ENCODE peak calls at places on chromosomes 2 and 18, in ten cellular contexts. P is PC-3; I is ovary; C is psoas muscle; H is SJCRH30; D is GM23338; E is CD8-positive, alpha-beta T cell; G is heart left ventricle; A is upper lobe of left lung; X is tibial nerve. S is an unnamed sample.

GRCh38 chr2:171227066-171227782 is 66.5 kb upstream of the TLK1 start:
- DNase-seq in C (no peak), D (no peak), I (no peak), H (no peak), X (no peak), A (no peak), P (peak; percentile 63), G (no peak), E (no peak), S (no peak)

GRCh38 chr18:8910843-8911242 is 191.7 kb upstream of the NDUFV2 start:
- DNase-seq in G (no peak), I (no peak), A (no peak), C (no peak), H (no peak), P (no peak), X (no peak), D (no peak), E (no peak), S (no peak)

GRCh38 chr18:55500316-55501086 is 87.5 kb downstream of the TCF4 start:
- DNase-seq in I (no peak), G (no peak), X (no peak), D (no peak), C (no peak), A (no peak), E (no peak), P (peak; percentile 37), H (no peak), S (no peak)

GRCh38 chr2:136305517-136306192 is 187.7 kb upstream of the CXCR4 start:
- DNase-seq in H (peak; percentile 71), I (no peak), C (no peak), P (no peak), G (no peak), E (peak; percentile 47), X (no peak), A (no peak), D (no peak), S (no peak)

GRCh38 chr2:199861116-199861774 is 10.3 kb upstream of the FTCDNL1 start:
- DNase-seq in A (no peak), P (peak; percentile 47), C (no peak), X (no peak), E (no peak), I (no peak), G (no peak), H (peak; percentile 57), D (peak; percentile 49), S (no peak)

GRCh38 chr18:45755936-45756335 is 32.0 kb downstream of the SLC14A1 start:
- DNase-seq in E (no peak), G (peak; percentile 70), H (peak; percentile 8), I (no peak), D (no peak), P (peak; percentile 54), A (peak; percentile 33), C (no peak), X (no peak), S (no peak)

GRCh38 chr2:180753809-180754761 is 226.3 kb upstream of the UBE2E3 start:
- DNase-seq in I (no peak), G (no peak), D (no peak), X (no peak), C (no peak), A (no peak), E (no peak), P (peak; percentile 71), H (peak; percentile 76), S (no peak)

GRCh38 chr2:152513681-152514080 is 178.7 kb downstream of the FMNL2 start:
- DNase-seq in I (no peak), H (no peak), X (no peak), G (peak; percentile 35), C (peak; percentile 70), D (no peak), P (peak; percentile 93), E (no peak), A (no peak), S (no peak)

GRCh38 chr18:54647176-54647575 is 56.1 kb downstream of the DYNAP start:
- DNase-seq in I (no peak), X (no peak), G (no peak), C (no peak), A (no peak), E (no peak), P (peak; percentile 69), D (peak; percentile 72), H (peak; percentile 17), S (no peak)

DNA sequence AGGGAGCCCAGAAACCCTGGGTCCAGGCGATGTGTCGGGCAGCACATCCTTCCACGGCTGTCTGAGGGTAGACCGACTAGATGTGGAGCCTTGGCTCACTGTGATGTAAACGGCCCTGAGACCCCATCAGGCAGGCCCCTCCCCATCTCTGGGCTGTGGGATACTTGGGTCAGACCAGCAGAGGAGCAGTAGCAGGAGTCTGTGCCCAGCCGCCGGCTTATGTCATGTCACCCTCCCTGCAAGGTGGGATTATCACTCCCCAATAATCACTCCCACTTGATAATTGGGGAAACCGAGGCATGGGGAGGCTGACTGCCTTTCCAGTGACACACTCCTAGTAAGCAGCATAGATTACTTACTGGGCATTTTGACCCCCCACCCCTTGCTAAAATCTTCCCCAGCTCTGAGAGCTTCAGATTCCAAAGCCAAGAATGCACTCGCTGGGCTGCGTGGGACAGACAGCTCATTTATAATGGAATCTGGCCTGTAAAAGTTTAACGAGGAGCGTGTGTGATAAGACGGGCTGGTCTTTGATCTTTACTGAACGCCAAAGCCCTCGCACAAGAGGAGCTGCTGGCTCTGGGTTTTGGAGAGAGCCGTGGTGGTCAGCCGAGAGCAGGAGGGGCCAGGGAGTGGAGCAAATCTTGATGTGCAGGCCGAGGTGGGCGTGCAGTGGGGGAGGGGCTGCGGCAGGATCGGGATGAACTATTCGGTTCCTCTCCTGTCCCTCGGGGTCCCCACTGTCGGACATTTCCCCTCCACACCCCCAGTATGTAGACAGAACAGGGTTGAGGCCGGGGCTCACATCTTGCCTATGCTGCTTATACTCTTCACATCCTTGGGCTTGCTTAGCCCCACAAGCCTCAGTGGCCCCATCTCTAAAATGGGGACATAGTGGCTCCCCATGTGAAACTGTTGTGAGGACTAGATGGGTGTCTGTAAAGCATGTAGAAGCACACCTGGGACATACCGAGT is 200.0 kb downstream of the GLI2 start:
- DNase-seq in G (no peak), I (peak; percentile 41), H (no peak), P (peak; percentile 92), C (no peak), D (no peak), A (no peak), X (no peak), E (no peak), S (peak; percentile 81)
- H3K4me3 ChIP-seq in G (no peak overlapping the region), I (no peak overlapping the region), H (no peak overlapping the region), P (peak overlapping the region; percentile 51), C (no peak overlapping the region), D (no peak overlapping the region), A (no peak overlapping the region), X (no peak overlapping the region), E (no peak overlapping the region), S (no peak overlapping the region)

GRCh38 chr2:42053791-42054656 is 6.2 kb downstream of the PKDCC start:
- DNase-seq in P (no peak), H (peak; percentile 37), A (no peak), D (no peak), C (peak; percentile 89), G (peak; percentile 87), X (no peak), E (no peak), I (peak; percentile 79), S (peak; percentile 87)
- H3K27ac ChIP-seq in P (no peak overlapping the region), H (no peak overlapping the region), A (peak overlapping the region; percentile 89), D (no peak overlapping the region), C (peak overlapping the region; percentile 94), G (peak overlapping the region; percentile 90), X (peak overlapping the region; percentile 90), E (no peak overlapping the region), I (peak overlapping the region; percentile 85), S (peak overlapping the region; percentile 74)

GRCh38 chr2:241271641-241272297 is 43.7 kb downstream of the HDLBP start:
- DNase-seq in I (peak; percentile 72), G (peak; percentile 86), A (peak; percentile 94), E (peak; percentile 64), C (peak; percentile 87), X (peak; percentile 80), P (peak; percentile 77), H (peak; percentile 80), D (peak; percentile 44), S (peak; percentile 94)

GRCh38 chr2:241268716-241269445 is 46.6 kb downstream of the HDLBP start:
- DNase-seq in C (no peak), D (no peak), H (no peak), I (no peak), E (no peak), A (no peak), G (no peak), P (peak; percentile 52), X (no peak), S (no peak)

GRCh38 chr2:241270531-241270930 is 44.9 kb downstream of the HDLBP start:
- DNase-seq in P (no peak), E (no peak), A (no peak), H (no peak), X (no peak), D (no peak), G (no peak), I (no peak), C (no peak), S (no peak)

GRCh38 chr2:241268306-241268705 is 47.2 kb downstream of the HDLBP start:
- DNase-seq in E (no peak), A (no peak), P (no peak), C (no peak), I (no peak), G (no peak), D (no peak), H (no peak), X (no peak), S (no peak)

DNA sequence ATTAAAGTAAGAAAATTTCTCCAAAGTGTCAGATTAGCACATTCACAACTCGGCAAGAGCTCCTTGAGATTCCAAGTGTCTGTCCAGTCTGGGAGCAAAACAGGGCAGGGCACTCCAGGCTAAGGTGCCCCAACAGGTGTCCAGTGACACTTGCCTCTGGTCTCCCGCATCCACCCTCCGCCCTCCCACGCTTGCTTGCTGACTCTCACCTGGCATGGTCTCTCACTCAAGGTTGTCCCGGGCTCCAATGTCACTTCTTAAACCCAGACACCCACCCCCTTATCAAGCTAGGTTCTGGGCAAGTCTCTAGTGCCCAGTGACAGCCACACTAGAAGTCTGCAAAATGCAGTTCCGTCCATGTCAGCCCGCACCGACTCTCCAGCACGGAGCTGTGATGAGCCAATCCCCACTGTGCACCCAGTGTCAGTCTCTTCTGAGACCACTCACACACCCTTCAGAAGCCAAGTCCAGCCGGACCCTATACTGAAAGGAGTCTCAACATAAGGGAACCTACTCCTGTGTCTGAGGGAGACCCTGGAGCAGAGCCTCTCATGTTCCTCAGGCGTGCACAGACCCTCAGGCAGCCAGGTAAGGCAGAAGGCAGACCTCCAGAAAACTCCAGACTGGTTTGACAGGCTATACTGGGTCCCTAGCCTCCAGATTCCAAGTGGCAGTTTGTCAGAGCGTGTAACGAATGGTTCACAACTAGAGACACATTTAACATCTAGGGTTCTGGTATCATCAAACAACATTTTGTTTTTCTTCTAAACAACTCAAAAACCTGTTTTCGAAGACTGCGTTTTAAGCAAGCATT is 45.6 kb downstream of the HDLBP start:
- DNase-seq in D (no peak), G (no peak), P (no peak), H (no peak), X (no peak), C (no peak), A (peak; percentile 75), I (no peak), E (no peak), S (no peak)
- H3K4me3 ChIP-seq in D (no peak overlapping the region), G (no peak overlapping the region), P (no peak overlapping the region), H (no peak overlapping the region), X (no peak overlapping the region), C (no peak overlapping the region), A (no peak overlapping the region), I (no peak overlapping the region), E (no peak overlapping the region), S (no peak overlapping the region)

DNA sequence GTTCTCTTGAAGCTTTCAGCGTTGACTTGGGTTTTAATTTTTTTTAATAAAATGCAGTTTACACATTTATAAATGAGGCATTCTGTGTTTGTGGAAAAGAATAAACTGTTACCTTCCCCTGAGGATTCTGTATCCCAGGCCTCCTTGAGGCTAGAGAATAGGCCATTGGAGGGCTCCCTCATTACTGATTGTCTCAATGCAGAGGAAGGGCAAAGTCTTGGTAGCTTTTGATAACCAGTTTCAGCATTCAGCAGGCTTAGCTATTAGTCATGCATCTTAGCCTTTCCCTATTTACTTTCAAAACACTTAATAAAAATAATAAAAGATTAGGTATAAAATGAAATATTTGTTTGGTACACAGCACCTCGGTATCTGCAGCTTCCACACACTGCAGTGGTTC is 58.1 kb upstream of the OTX1 start:
- DNase-seq in A (no peak), D (peak; percentile 23), E (no peak), X (no peak), H (no peak), C (no peak), P (no peak), G (no peak), I (no peak), S (no peak)
- H3K27ac ChIP-seq in A (no peak overlapping the region), D (peak overlapping the region; percentile 2), E (no peak overlapping the region), X (no peak overlapping the region), H (no peak overlapping the region), C (no peak overlapping the region), P (no peak overlapping the region), G (no peak overlapping the region), I (no peak overlapping the region), S (no peak overlapping the region)